ENCODE peak calls at places on chromosomes 7 and 10, in six cellular contexts. One of them, this sample, is unnamed.

GRCh38 chr10:125775491-125776106 is at the start of gene MMP21:
- DNase-seq in stimulated activated CD8-positive, alpha-beta memory T cell treated with anti-CD3 and anti-CD28 coated beads, Interleukin-7, amount 100 ng/mL, for 1 hour: no peak
- DNase-seq in ureter: peak
- DNase-seq in Daoy: no peak
- DNase-seq in cardiac fibroblast: no peak
- DNase-seq in T-helper 1 cell: no peak
- DNase-seq in this sample: no peak

GRCh38 chr7:100400656-100401055 is 27.4 kb downstream of the PILRA start:
- DNase-seq in T-helper 1 cell: peak
- DNase-seq in cardiac fibroblast: no peak
- DNase-seq in stimulated activated CD8-positive, alpha-beta memory T cell treated with anti-CD3 and anti-CD28 coated beads, Interleukin-7, amount 100 ng/mL, for 1 hour: no peak
- DNase-seq in Daoy: peak
- DNase-seq in ureter: no peak
- DNase-seq in this sample: no peak

GRCh38 chr10:96743988-96744585 is 23.8 kb upstream of the PIK3AP1 start:
- DNase-seq in Daoy: peak
- DNase-seq in T-helper 1 cell: no peak
- DNase-seq in stimulated activated CD8-positive, alpha-beta memory T cell treated with anti-CD3 and anti-CD28 coated beads, Interleukin-7, amount 100 ng/mL, for 1 hour: no peak
- DNase-seq in ureter: no peak
- DNase-seq in cardiac fibroblast: peak
- DNase-seq in this sample: no peak

GRCh38 chr10:125203186-125203800 is 42.9 kb upstream of the CTBP2 start:
- DNase-seq in ureter: no peak
- DNase-seq in T-helper 1 cell: no peak
- DNase-seq in Daoy: no peak
- DNase-seq in stimulated activated CD8-positive, alpha-beta memory T cell treated with anti-CD3 and anti-CD28 coated beads, Interleukin-7, amount 100 ng/mL, for 1 hour: no peak
- DNase-seq in cardiac fibroblast: no peak
- DNase-seq in this sample: no peak

GRCh38 chr10:109821672-109822071 is 101.6 kb downstream of the XPNPEP1 start:
- DNase-seq in stimulated activated CD8-positive, alpha-beta memory T cell treated with anti-CD3 and anti-CD28 coated beads, Interleukin-7, amount 100 ng/mL, for 1 hour: no peak
- DNase-seq in cardiac fibroblast: no peak
- DNase-seq in Daoy: no peak
- DNase-seq in T-helper 1 cell: no peak
- DNase-seq in ureter: no peak
- DNase-seq in this sample: no peak

GRCh38 chr7:82164813-82165212 is 278.8 kb downstream of the CACNA2D1 start:
- DNase-seq in Daoy: peak
- DNase-seq in ureter: no peak
- DNase-seq in T-helper 1 cell: no peak
- DNase-seq in cardiac fibroblast: peak
- DNase-seq in stimulated activated CD8-positive, alpha-beta memory T cell treated with anti-CD3 and anti-CD28 coated beads, Interleukin-7, amount 100 ng/mL, for 1 hour: no peak
- DNase-seq in this sample: no peak

GRCh38 chr10:97220371-97220770 is 34.6 kb upstream of the SLIT1 start:
- DNase-seq in ureter: no peak
- DNase-seq in Daoy: no peak
- DNase-seq in cardiac fibroblast: no peak
- DNase-seq in T-helper 1 cell: no peak
- DNase-seq in stimulated activated CD8-positive, alpha-beta memory T cell treated with anti-CD3 and anti-CD28 coated beads, Interleukin-7, amount 100 ng/mL, for 1 hour: no peak
- DNase-seq in this sample: peak

GRCh38 chr7:76423666-76424412 is 911 bp upstream of the ZP3 start:
- DNase-seq in T-helper 1 cell: no peak
- DNase-seq in stimulated activated CD8-positive, alpha-beta memory T cell treated with anti-CD3 and anti-CD28 coated beads, Interleukin-7, amount 100 ng/mL, for 1 hour: no peak
- DNase-seq in Daoy: no peak
- DNase-seq in cardiac fibroblast: no peak
- DNase-seq in ureter: no peak
- DNase-seq in this sample: no peak

GRCh38 chr7:129635300-129636029 is 23.9 kb downstream of the NRF1 start:
- DNase-seq in T-helper 1 cell: peak
- DNase-seq in cardiac fibroblast: peak
- DNase-seq in stimulated activated CD8-positive, alpha-beta memory T cell treated with anti-CD3 and anti-CD28 coated beads, Interleukin-7, amount 100 ng/mL, for 1 hour: no peak
- DNase-seq in ureter: no peak
- DNase-seq in Daoy: peak
- DNase-seq in this sample: peak

GRCh38 chr7:121669144-121669543 is 203.8 kb upstream of the PTPRZ1 start:
- DNase-seq in Daoy: no peak
- DNase-seq in ureter: no peak
- DNase-seq in T-helper 1 cell: no peak
- DNase-seq in stimulated activated CD8-positive, alpha-beta memory T cell treated with anti-CD3 and anti-CD28 coated beads, Interleukin-7, amount 100 ng/mL, for 1 hour: no peak
- DNase-seq in cardiac fibroblast: no peak
- DNase-seq in this sample: no peak

GRCh38 chr10:11757452-11757819 is 15.3 kb downstream of the ECHDC3 start:
- DNase-seq in T-helper 1 cell: no peak
- DNase-seq in cardiac fibroblast: peak
- DNase-seq in ureter: peak
- DNase-seq in Daoy: peak
- DNase-seq in stimulated activated CD8-positive, alpha-beta memory T cell treated with anti-CD3 and anti-CD28 coated beads, Interleukin-7, amount 100 ng/mL, for 1 hour: no peak
- DNase-seq in this sample: peak

GRCh38 chr10:95693668-95694534 is at the start of gene TCTN3:
- DNase-seq in T-helper 1 cell: peak
- DNase-seq in stimulated activated CD8-positive, alpha-beta memory T cell treated with anti-CD3 and anti-CD28 coated beads, Interleukin-7, amount 100 ng/mL, for 1 hour: peak
- DNase-seq in Daoy: peak
- DNase-seq in cardiac fibroblast: peak
- DNase-seq in ureter: peak
- DNase-seq in this sample: peak

GRCh38 chr10:1074063-1074747 is 18.0 kb downstream of the WDR37 start:
- DNase-seq in stimulated activated CD8-positive, alpha-beta memory T cell treated with anti-CD3 and anti-CD28 coated beads, Interleukin-7, amount 100 ng/mL, for 1 hour: no peak
- DNase-seq in T-helper 1 cell: no peak
- DNase-seq in cardiac fibroblast: no peak
- DNase-seq in ureter: no peak
- DNase-seq in Daoy: no peak
- DNase-seq in this sample: no peak

GRCh38 chr7:143391462-143392404 is 10.6 kb downstream of the ZYX start:
- DNase-seq in stimulated activated CD8-positive, alpha-beta memory T cell treated with anti-CD3 and anti-CD28 coated beads, Interleukin-7, amount 100 ng/mL, for 1 hour: no peak
- DNase-seq in T-helper 1 cell: no peak
- DNase-seq in ureter: no peak
- DNase-seq in cardiac fibroblast: peak
- DNase-seq in Daoy: peak
- DNase-seq in this sample: no peak

GRCh38 chr10:14254368-14254767 is 76.4 kb downstream of the FRMD4A start:
- DNase-seq in Daoy: peak
- DNase-seq in stimulated activated CD8-positive, alpha-beta memory T cell treated with anti-CD3 and anti-CD28 coated beads, Interleukin-7, amount 100 ng/mL, for 1 hour: no peak
- DNase-seq in cardiac fibroblast: peak
- DNase-seq in ureter: no peak
- DNase-seq in T-helper 1 cell: no peak
- DNase-seq in this sample: no peak

GRCh38 chr7:106031271-106032029 is 68.4 kb downstream of the CDHR3 start:
- DNase-seq in stimulated activated CD8-positive, alpha-beta memory T cell treated with anti-CD3 and anti-CD28 coated beads, Interleukin-7, amount 100 ng/mL, for 1 hour: no peak
- DNase-seq in ureter: no peak
- DNase-seq in cardiac fibroblast: no peak
- DNase-seq in Daoy: no peak
- DNase-seq in T-helper 1 cell: no peak
- DNase-seq in this sample: no peak

GRCh38 chr7:98603010-98603777 is 13.9 kb upstream of the NPTX2 start:
- DNase-seq in stimulated activated CD8-positive, alpha-beta memory T cell treated with anti-CD3 and anti-CD28 coated beads, Interleukin-7, amount 100 ng/mL, for 1 hour: no peak
- DNase-seq in cardiac fibroblast: no peak
- DNase-seq in ureter: no peak
- DNase-seq in T-helper 1 cell: no peak
- DNase-seq in Daoy: no peak
- DNase-seq in this sample: no peak

GRCh38 chr10:12194752-12195271 is 879 bp downstream of the NUDT5 start:
- DNase-seq in T-helper 1 cell: peak
- DNase-seq in cardiac fibroblast: peak
- DNase-seq in ureter: peak
- DNase-seq in stimulated activated CD8-positive, alpha-beta memory T cell treated with anti-CD3 and anti-CD28 coated beads, Interleukin-7, amount 100 ng/mL, for 1 hour: no peak
- DNase-seq in Daoy: peak
- DNase-seq in this sample: peak

GRCh38 chr7:36151921-36152755 is 916 bp upstream of the EEPD1 start:
- DNase-seq in T-helper 1 cell: no peak
- DNase-seq in cardiac fibroblast: no peak
- DNase-seq in ureter: no peak
- DNase-seq in stimulated activated CD8-positive, alpha-beta memory T cell treated with anti-CD3 and anti-CD28 coated beads, Interleukin-7, amount 100 ng/mL, for 1 hour: no peak
- DNase-seq in Daoy: no peak
- DNase-seq in this sample: no peak

GRCh38 chr7:51786284-51786683 is 469.7 kb upstream of the COBL start:
- DNase-seq in stimulated activated CD8-positive, alpha-beta memory T cell treated with anti-CD3 and anti-CD28 coated beads, Interleukin-7, amount 100 ng/mL, for 1 hour: no peak
- DNase-seq in Daoy: no peak
- DNase-seq in cardiac fibroblast: no peak
- DNase-seq in T-helper 1 cell: no peak
- DNase-seq in ureter: no peak
- DNase-seq in this sample: no peak

GRCh38 chr10:110167149-110167548 is 40.3 kb upstream of the MXI1 start:
- DNase-seq in T-helper 1 cell: no peak
- DNase-seq in cardiac fibroblast: no peak
- DNase-seq in Daoy: no peak
- DNase-seq in stimulated activated CD8-positive, alpha-beta memory T cell treated with anti-CD3 and anti-CD28 coated beads, Interleukin-7, amount 100 ng/mL, for 1 hour: no peak
- DNase-seq in ureter: no peak
- DNase-seq in this sample: peak

GRCh38 chr7:66164356-66164755 is 40.8 kb upstream of the TPST1 start:
- DNase-seq in Daoy: no peak
- DNase-seq in ureter: no peak
- DNase-seq in T-helper 1 cell: no peak
- DNase-seq in cardiac fibroblast: no peak
- DNase-seq in stimulated activated CD8-positive, alpha-beta memory T cell treated with anti-CD3 and anti-CD28 coated beads, Interleukin-7, amount 100 ng/mL, for 1 hour: no peak
- DNase-seq in this sample: no peak

GRCh38 chr10:97434055-97434454 is 8.1 kb downstream of the PGAM1 start:
- DNase-seq in T-helper 1 cell: no peak
- DNase-seq in cardiac fibroblast: no peak
- DNase-seq in Daoy: no peak
- DNase-seq in ureter: no peak
- DNase-seq in stimulated activated CD8-positive, alpha-beta memory T cell treated with anti-CD3 and anti-CD28 coated beads, Interleukin-7, amount 100 ng/mL, for 1 hour: no peak
- DNase-seq in this sample: no peak

GRCh38 chr10:97080051-97080776 is 105.5 kb downstream of the SLIT1 start:
- DNase-seq in cardiac fibroblast: no peak
- DNase-seq in T-helper 1 cell: no peak
- DNase-seq in Daoy: no peak
- DNase-seq in ureter: no peak
- DNase-seq in stimulated activated CD8-positive, alpha-beta memory T cell treated with anti-CD3 and anti-CD28 coated beads, Interleukin-7, amount 100 ng/mL, for 1 hour: no peak
- DNase-seq in this sample: no peak

GRCh38 chr10:73205956-73206355 is 38.0 kb downstream of the FAM149B1 start:
- DNase-seq in ureter: no peak
- DNase-seq in cardiac fibroblast: no peak
- DNase-seq in T-helper 1 cell: no peak
- DNase-seq in stimulated activated CD8-positive, alpha-beta memory T cell treated with anti-CD3 and anti-CD28 coated beads, Interleukin-7, amount 100 ng/mL, for 1 hour: no peak
- DNase-seq in Daoy: no peak
- DNase-seq in this sample: no peak

GRCh38 chr10:74027702-74028101 is 29.8 kb downstream of the VCL start:
- DNase-seq in T-helper 1 cell: no peak
- DNase-seq in ureter: no peak
- DNase-seq in Daoy: no peak
- DNase-seq in stimulated activated CD8-positive, alpha-beta memory T cell treated with anti-CD3 and anti-CD28 coated beads, Interleukin-7, amount 100 ng/mL, for 1 hour: no peak
- DNase-seq in cardiac fibroblast: peak
- DNase-seq in this sample: no peak

GRCh38 chr10:3002304-3002703 is 65.0 kb upstream of the PFKP start:
- DNase-seq in stimulated activated CD8-positive, alpha-beta memory T cell treated with anti-CD3 and anti-CD28 coated beads, Interleukin-7, amount 100 ng/mL, for 1 hour: no peak
- DNase-seq in Daoy: no peak
- DNase-seq in cardiac fibroblast: no peak
- DNase-seq in T-helper 1 cell: peak
- DNase-seq in ureter: no peak
- DNase-seq in this sample: no peak

GRCh38 chr7:134736381-134736780 is 43.1 kb upstream of the CALD1 start:
- DNase-seq in T-helper 1 cell: no peak
- DNase-seq in stimulated activated CD8-positive, alpha-beta memory T cell treated with anti-CD3 and anti-CD28 coated beads, Interleukin-7, amount 100 ng/mL, for 1 hour: no peak
- DNase-seq in Daoy: no peak
- DNase-seq in cardiac fibroblast: no peak
- DNase-seq in ureter: no peak
- DNase-seq in this sample: no peak

GRCh38 chr7:106768324-106768751 is 96.7 kb upstream of the PIK3CG start:
- DNase-seq in T-helper 1 cell: no peak
- DNase-seq in stimulated activated CD8-positive, alpha-beta memory T cell treated with anti-CD3 and anti-CD28 coated beads, Interleukin-7, amount 100 ng/mL, for 1 hour: no peak
- DNase-seq in cardiac fibroblast: no peak
- DNase-seq in ureter: no peak
- DNase-seq in Daoy: peak
- DNase-seq in this sample: no peak

GRCh38 chr7:154794147-154794780 is 208.7 kb downstream of the PAXIP1 start:
- DNase-seq in cardiac fibroblast: no peak
- DNase-seq in ureter: no peak
- DNase-seq in stimulated activated CD8-positive, alpha-beta memory T cell treated with anti-CD3 and anti-CD28 coated beads, Interleukin-7, amount 100 ng/mL, for 1 hour: no peak
- DNase-seq in T-helper 1 cell: no peak
- DNase-seq in Daoy: peak
- DNase-seq in this sample: no peak

GRCh38 chr7:21028990-21029337 is 242.3 kb upstream of the SP8 start:
- DNase-seq in cardiac fibroblast: no peak
- DNase-seq in Daoy: no peak
- DNase-seq in T-helper 1 cell: no peak
- DNase-seq in ureter: no peak
- DNase-seq in stimulated activated CD8-positive, alpha-beta memory T cell treated with anti-CD3 and anti-CD28 coated beads, Interleukin-7, amount 100 ng/mL, for 1 hour: no peak
- DNase-seq in this sample: no peak

GRCh38 chr7:124718032-124718766 is 47.4 kb downstream of the GPR37 start:
- DNase-seq in ureter: no peak
- DNase-seq in stimulated activated CD8-positive, alpha-beta memory T cell treated with anti-CD3 and anti-CD28 coated beads, Interleukin-7, amount 100 ng/mL, for 1 hour: no peak
- DNase-seq in cardiac fibroblast: no peak
- DNase-seq in T-helper 1 cell: no peak
- DNase-seq in Daoy: peak
- DNase-seq in this sample: no peak

GRCh38 chr7:140495514-140496097 is 16.3 kb upstream of the MKRN1 start:
- DNase-seq in stimulated activated CD8-positive, alpha-beta memory T cell treated with anti-CD3 and anti-CD28 coated beads, Interleukin-7, amount 100 ng/mL, for 1 hour: no peak
- DNase-seq in T-helper 1 cell: no peak
- DNase-seq in cardiac fibroblast: no peak
- DNase-seq in Daoy: no peak
- DNase-seq in ureter: no peak
- DNase-seq in this sample: no peak

GRCh38 chr7:519974-520458 is 370 bp upstream of the PDGFA start:
- DNase-seq in T-helper 1 cell: no peak
- DNase-seq in Daoy: peak
- DNase-seq in stimulated activated CD8-positive, alpha-beta memory T cell treated with anti-CD3 and anti-CD28 coated beads, Interleukin-7, amount 100 ng/mL, for 1 hour: no peak
- DNase-seq in ureter: no peak
- DNase-seq in cardiac fibroblast: peak
- DNase-seq in this sample: no peak

GRCh38 chr7:29084832-29085231 is 61.5 kb downstream of the CPVL start:
- DNase-seq in Daoy: no peak
- DNase-seq in stimulated activated CD8-positive, alpha-beta memory T cell treated with anti-CD3 and anti-CD28 coated beads, Interleukin-7, amount 100 ng/mL, for 1 hour: no peak
- DNase-seq in ureter: no peak
- DNase-seq in T-helper 1 cell: peak
- DNase-seq in cardiac fibroblast: no peak
- DNase-seq in this sample: no peak

GRCh38 chr7:131325179-131325840 is 2.4 kb upstream of the MKLN1 start:
- DNase-seq in cardiac fibroblast: peak
- DNase-seq in Daoy: peak
- DNase-seq in ureter: no peak
- DNase-seq in stimulated activated CD8-positive, alpha-beta memory T cell treated with anti-CD3 and anti-CD28 coated beads, Interleukin-7, amount 100 ng/mL, for 1 hour: no peak
- DNase-seq in T-helper 1 cell: no peak
- DNase-seq in this sample: no peak

GRCh38 chr7:151469281-151469680 is 29.3 kb upstream of the CRYGN start:
- DNase-seq in T-helper 1 cell: no peak
- DNase-seq in ureter: no peak
- DNase-seq in stimulated activated CD8-positive, alpha-beta memory T cell treated with anti-CD3 and anti-CD28 coated beads, Interleukin-7, amount 100 ng/mL, for 1 hour: no peak
- DNase-seq in Daoy: no peak
- DNase-seq in cardiac fibroblast: no peak
- DNase-seq in this sample: no peak

GRCh38 chr10:114384181-114384580 is 20.1 kb downstream of the AFAP1L2 start:
- DNase-seq in cardiac fibroblast: no peak
- DNase-seq in stimulated activated CD8-positive, alpha-beta memory T cell treated with anti-CD3 and anti-CD28 coated beads, Interleukin-7, amount 100 ng/mL, for 1 hour: no peak
- DNase-seq in ureter: no peak
- DNase-seq in T-helper 1 cell: no peak
- DNase-seq in Daoy: no peak
- DNase-seq in this sample: no peak